ENCODE peak calls at places on chromosomes 3 and 15, in six cellular contexts. X is Caco-2; G is activated CD8-positive, alpha-beta memory T cell treated with anti-CD3 and anti-CD28 coated beads, Interleukin-2, amount 50 U/mL, for 48 hours; R is hepatocyte; Y is activated effector memory CD4-positive, alpha-beta T cell treated with anti-CD3 and anti-CD28 coated beads, Interleukin-2, amount 50 U/mL, for 16 hours; K is fibroblast of the aortic adventitia. F is an unnamed sample.

GRCh38 chr3:59555593-59556315 is 505.9 kb upstream of the CFAP20DC start:
- DNase-seq in X (no peak), G (no peak), Y (no peak), K (peak; percentile 64), R (no peak), F (no peak)

GRCh38 chr3:107198522-107199271 is 178.5 kb upstream of the CCDC54 start:
- DNase-seq in Y (no peak), R (no peak), X (no peak), G (no peak), K (peak; percentile 89), F (no peak)

GRCh38 chr3:160678447-160678846 is 1.5 kb downstream of the ARL14 start:
- DNase-seq in R (peak; percentile 46), X (peak; percentile 40), K (no peak), G (no peak), Y (no peak), F (no peak)

GRCh38 chr15:92580021-92580420 is 75.6 kb downstream of the FAM174B start:
- DNase-seq in R (no peak), X (no peak), Y (no peak), K (no peak), G (peak; percentile 8), F (no peak)

GRCh38 chr3:187101184-187102072 is 37.9 kb downstream of the RPL39L start:
- DNase-seq in K (peak; percentile 91), X (no peak), G (no peak), Y (peak; percentile 84), R (peak; percentile 57), F (peak; percentile 60)

GRCh38 chr15:92780816-92781215 is 119.3 kb upstream of the CHD2 start:
- DNase-seq in R (no peak), Y (no peak), G (no peak), K (no peak), X (no peak), F (no peak)

GRCh38 chr15:50909044-50909342 is 510 bp downstream of the AP4E1 start:
- DNase-seq in G (no peak), K (peak; percentile 26), X (no peak), R (no peak), Y (no peak), F (no peak)

GRCh38 chr3:126103121-126104027 is 19.4 kb upstream of the SLC41A3 start:
- DNase-seq in G (no peak), R (peak; percentile 5), Y (peak; percentile 57), K (no peak), X (no peak), F (no peak)

GRCh38 chr15:52415628-52416027 is 113.1 kb downstream of the MYO5A start:
- DNase-seq in X (no peak), K (no peak), Y (no peak), R (no peak), G (no peak), F (no peak)

GRCh38 chr15:79329186-79329611 is 18.3 kb downstream of the TMED3 start:
- DNase-seq in K (peak; percentile 66), R (peak; percentile 9), Y (no peak), G (no peak), X (no peak), F (peak; percentile 32)

GRCh38 chr3:139353920-139354556 is 10.2 kb downstream of the MRPS22 start:
- DNase-seq in Y (no peak), X (peak; percentile 61), G (no peak), R (peak; percentile 77), K (peak; percentile 67), F (peak; percentile 75)

F was measured in SW480.